ENCODE peak calls at places on chromosomes 13 and 19, in eight cellular contexts. T is body of pancreas, B is ovary, V is AG09309, O is RWPE1, M is H1, A is progenitor cell of endocrine pancreas, R is neural crest cell. Y is an unnamed sample.

GRCh38 chr13:30898721-30899188 is 7.3 kb upstream of the MEDAG start:
- DNase-seq in B (no peak), T (no peak), M (no peak), O (peak), V (peak), R (no peak), A (no peak), Y (no peak)

GRCh38 chr19:51125421-51126075 is 842 bp downstream of the SIGLEC9 start:
- DNase-seq in R (no peak), T (no peak), B (no peak), A (no peak), M (no peak), O (no peak), V (no peak), Y (no peak)

GRCh38 chr13:39510296-39510695 is 92.7 kb downstream of the LHFPL6 start:
- DNase-seq in A (no peak), M (no peak), B (no peak), O (peak), R (no peak), V (no peak), T (no peak), Y (no peak)

GRCh38 chr19:42657551-42657950 is 62.8 kb upstream of the CEACAM8 start:
- DNase-seq in A (no peak), O (no peak), R (no peak), M (no peak), T (no peak), B (no peak), V (no peak), Y (no peak)

GRCh38 chr19:5220866-5221265 is 119.7 kb downstream of the PTPRS start:
- DNase-seq in T (no peak), O (no peak), A (no peak), B (no peak), M (no peak), V (no peak), R (no peak), Y (no peak)

GRCh38 chr19:51742736-51743288 is 8.9 kb downstream of the FPR1 start:
- DNase-seq in A (no peak), T (no peak), V (peak), B (no peak), M (no peak), R (no peak), O (no peak), Y (no peak)

GRCh38 chr13:109381546-109382180 is 404.7 kb downstream of the IRS2 start:
- DNase-seq in V (peak), B (no peak), M (no peak), R (no peak), A (no peak), O (no peak), T (no peak), Y (no peak)

GRCh38 chr13:35630551-35631275 is 154.2 kb upstream of the MAB21L1 start:
- DNase-seq in O (peak), M (no peak), R (no peak), A (no peak), V (peak), B (no peak), T (no peak), Y (no peak)

GRCh38 chr19:45676851-45677263 is 8.8 kb downstream of the GIPR start:
- DNase-seq in T (peak), V (no peak), M (peak), A (no peak), O (no peak), R (no peak), B (no peak), Y (no peak)

GRCh38 chr19:30864460-30865215 is 484.6 kb downstream of the TSHZ3 start:
- DNase-seq in A (no peak), R (no peak), M (no peak), V (no peak), B (no peak), O (no peak), T (no peak), Y (no peak)

GRCh38 chr19:43618921-43619261 is 538 bp downstream of the ZNF428 start:
- DNase-seq in B (no peak), A (no peak), M (no peak), R (peak), V (no peak), T (no peak), O (peak), Y (no peak)

GRCh38 chr13:42474954-42475353 is 99.0 kb upstream of the TNFSF11 start:
- DNase-seq in V (no peak), T (no peak), A (no peak), R (no peak), B (no peak), O (no peak), M (no peak), Y (no peak)

GRCh38 chr19:38519168-38519567 is 85.7 kb downstream of the RYR1 start:
- DNase-seq in V (no peak), M (no peak), A (no peak), B (no peak), O (no peak), R (no peak), T (no peak), Y (no peak)

GRCh38 chr19:46435009-46435408 is 6.3 kb upstream of the PNMA8C start:
- DNase-seq in V (no peak), T (no peak), R (no peak), B (no peak), M (no peak), O (no peak), A (no peak), Y (no peak)

GRCh38 chr13:79405501-79405830 is 589 bp downstream of the RBM26 start:
- DNase-seq in T (no peak), R (no peak), A (no peak), M (no peak), V (no peak), O (peak), B (no peak), Y (no peak)

GRCh38 chr13:110397445-110397844 is 90.4 kb downstream of the COL4A2 start:
- DNase-seq in O (no peak), T (no peak), V (no peak), A (no peak), M (no peak), R (no peak), B (no peak), Y (no peak)

GRCh38 chr19:1223018-1223855 is 14.6 kb downstream of the CBARP start:
- DNase-seq in B (no peak), T (peak), V (no peak), M (peak), O (no peak), A (no peak), R (no peak), Y (no peak)

GRCh38 chr19:38657633-38658222 is 10.3 kb downstream of the ACTN4 start:
- DNase-seq in B (no peak), M (no peak), V (peak), O (peak), A (no peak), T (no peak), R (no peak), Y (no peak)

GRCh38 chr19:13579388-13580060 is 73.2 kb upstream of the CACNA1A start:
- DNase-seq in T (no peak), M (no peak), B (no peak), A (no peak), V (peak), O (no peak), R (no peak), Y (no peak)

GRCh38 chr13:20901668-20902437 is 693 bp downstream of the XPO4 start:
- DNase-seq in O (peak), M (no peak), A (peak), B (no peak), T (peak), V (no peak), R (peak), Y (no peak)

GRCh38 chr19:15025237-15025636 is 24.0 kb upstream of the CASP14 start:
- DNase-seq in O (peak), V (no peak), B (no peak), R (no peak), T (peak), M (no peak), A (no peak), Y (no peak)

GRCh38 chr19:13068064-13068807 is 34.4 kb downstream of the LYL1 start:
- DNase-seq in T (no peak), O (no peak), R (no peak), B (no peak), A (no peak), V (no peak), M (no peak), Y (no peak)

GRCh38 chr19:17886515-17886914 is 14.8 kb downstream of the SLC5A5 start:
- DNase-seq in O (no peak), A (no peak), R (no peak), B (no peak), T (no peak), V (no peak), M (no peak), Y (no peak)

GRCh38 chr19:13173129-13173737 is 23.0 kb downstream of the IER2 start:
- DNase-seq in M (no peak), R (no peak), V (no peak), O (no peak), T (no peak), A (no peak), B (no peak), Y (no peak)

GRCh38 chr19:14437578-14438140 is 4.6 kb downstream of the PKN1 start:
- DNase-seq in V (no peak), M (no peak), O (no peak), R (no peak), A (no peak), T (no peak), B (no peak), Y (no peak)

GRCh38 chr13:32228330-32229041 is 86.7 kb downstream of the ZAR1L start:
- DNase-seq in M (no peak), R (no peak), B (no peak), V (no peak), T (peak), A (no peak), O (peak), Y (no peak)

GRCh38 chr19:30077851-30078355 is 135.9 kb downstream of the URI1 start:
- DNase-seq in A (no peak), O (no peak), M (no peak), B (no peak), R (no peak), T (no peak), V (no peak), Y (no peak)

GRCh38 chr13:98556968-98557591 is 19.8 kb downstream of the STK24 start:
- DNase-seq in A (no peak), R (no peak), T (peak), B (no peak), O (no peak), V (no peak), M (no peak), Y (no peak)

GRCh38 chr13:111491659-111492058 is 171.2 kb downstream of the TEX29 start:
- DNase-seq in V (no peak), R (no peak), O (no peak), M (no peak), B (no peak), T (no peak), A (no peak), Y (peak)

GRCh38 chr19:13366529-13367143 is 139.6 kb downstream of the CACNA1A start:
- DNase-seq in M (peak), A (no peak), B (no peak), T (no peak), O (peak), V (peak), R (peak), Y (no peak)

GRCh38 chr19:18436651-18437478 is 1.1 kb downstream of the ISYNA1 start:
- DNase-seq in B (peak), R (peak), M (peak), A (peak), T (peak), V (no peak), O (no peak), Y (peak)

GRCh38 chr13:26589754-26590153 is 32.3 kb downstream of the WASF3 start:
- DNase-seq in A (no peak), V (no peak), R (no peak), T (peak), B (peak), O (no peak), M (no peak), Y (no peak)

GRCh38 chr19:1294688-1295087 is 9.0 kb downstream of the EFNA2 start:
- DNase-seq in O (no peak), A (no peak), T (no peak), M (no peak), V (no peak), B (no peak), R (no peak), Y (no peak)

GRCh38 chr13:48653074-48654054 is at the start of gene CYSLTR2:
- DNase-seq in T (no peak), O (no peak), B (no peak), V (no peak), R (no peak), M (no peak), A (no peak), Y (no peak)

GRCh38 chr13:93621051-93621450 is 394.4 kb downstream of the GPC6 start:
- DNase-seq in M (no peak), B (no peak), V (no peak), O (no peak), T (no peak), A (no peak), R (no peak), Y (no peak)

GRCh38 chr19:56163097-56163496 is 12.7 kb upstream of the GALP start:
- DNase-seq in O (no peak), R (no peak), T (no peak), A (no peak), V (no peak), B (no peak), M (no peak), Y (no peak)

GRCh38 chr13:74836628-74837027 is 645.3 kb downstream of the TBC1D4 start:
- DNase-seq in M (no peak), T (no peak), V (no peak), O (no peak), A (no peak), R (no peak), B (no peak), Y (no peak)

DNA sequence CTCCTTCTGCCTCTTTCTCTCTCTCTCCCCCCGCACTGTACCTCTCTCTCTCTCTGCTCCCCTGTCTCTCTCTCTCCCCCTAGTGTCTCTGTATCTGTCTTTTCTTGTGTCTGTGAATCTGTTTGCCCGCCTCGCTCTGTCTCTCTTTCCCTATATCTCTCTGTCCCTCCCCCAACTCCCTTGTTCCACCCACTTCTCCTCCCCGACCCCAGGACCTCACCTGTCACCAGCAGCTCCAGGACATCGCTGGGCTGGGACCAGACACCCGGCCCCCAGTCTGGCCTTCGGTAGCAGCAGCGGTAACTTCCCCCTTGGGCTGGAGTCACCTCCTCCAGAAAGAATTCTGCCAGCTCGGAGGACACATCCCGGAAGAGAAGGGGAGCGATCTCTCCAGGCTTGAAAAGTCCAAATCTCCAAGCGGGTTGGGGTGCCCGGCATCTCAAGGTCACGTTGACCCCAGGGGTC is 3.9 kb downstream of the OSCAR start:
- DNase-seq in V (peak), B (peak), T (no peak), M (peak), O (no peak), A (no peak), R (no peak), Y (no peak)
- TF ChIP-seq CTCF in V (peak), B (no peak), T (no peak), M (peak), O (no peak), A (no peak), R (no peak), Y (no peak)

GRCh38 chr13:113220141-113220598 is 10.8 kb downstream of the CUL4A start:
- DNase-seq in B (no peak), M (no peak), T (peak), V (no peak), O (no peak), R (no peak), A (no peak), Y (no peak)

GRCh38 chr13:113216165-113217056 is 7.0 kb downstream of the CUL4A start:
- DNase-seq in T (peak), R (no peak), M (no peak), V (no peak), A (no peak), B (no peak), O (peak), Y (no peak)

GRCh38 chr13:113224486-113224885 is 15.1 kb downstream of the CUL4A start:
- DNase-seq in V (no peak), M (no peak), B (no peak), R (no peak), O (no peak), A (no peak), T (peak), Y (no peak)

GRCh38 chr13:113219311-113219940 is 10.0 kb downstream of the CUL4A start:
- DNase-seq in M (no peak), B (no peak), A (no peak), V (no peak), O (no peak), R (no peak), T (no peak), Y (no peak)

GRCh38 chr13:113220877-113221276 is 11.5 kb downstream of the CUL4A start:
- DNase-seq in B (no peak), O (no peak), M (no peak), T (no peak), A (no peak), R (no peak), V (no peak), Y (no peak)
- TF ChIP-seq CTCF in B (no peak), O (no peak), M (peak), T (no peak), A (no peak), R (peak), V (peak), Y (peak)

GRCh38 chr19:2623743-2624142 is 78.8 kb downstream of the GNG7 start:
- DNase-seq in B (no peak), V (no peak), R (no peak), A (no peak), M (no peak), T (no peak), O (no peak), Y (no peak)

GRCh38 chr19:2627855-2628254 is 74.6 kb downstream of the GNG7 start:
- DNase-seq in O (no peak), M (no peak), A (no peak), V (no peak), B (no peak), R (no peak), T (no peak), Y (no peak)

GRCh38 chr19:2625434-2625833 is 77.1 kb downstream of the GNG7 start:
- DNase-seq in A (no peak), O (no peak), R (no peak), V (no peak), B (no peak), T (no peak), M (no peak), Y (no peak)

GRCh38 chr19:2627319-2627829 is 75.1 kb downstream of the GNG7 start:
- DNase-seq in V (peak), A (no peak), T (peak), O (peak), M (no peak), R (no peak), B (no peak), Y (no peak)

GRCh38 chr19:2624537-2625091 is 77.9 kb downstream of the GNG7 start:
- DNase-seq in A (no peak), M (peak), R (no peak), B (no peak), V (no peak), O (no peak), T (peak), Y (no peak)
- TF ChIP-seq CTCF in A (peak), M (peak), R (peak), B (no peak), V (no peak), O (no peak), T (peak), Y (peak)

DNA sequence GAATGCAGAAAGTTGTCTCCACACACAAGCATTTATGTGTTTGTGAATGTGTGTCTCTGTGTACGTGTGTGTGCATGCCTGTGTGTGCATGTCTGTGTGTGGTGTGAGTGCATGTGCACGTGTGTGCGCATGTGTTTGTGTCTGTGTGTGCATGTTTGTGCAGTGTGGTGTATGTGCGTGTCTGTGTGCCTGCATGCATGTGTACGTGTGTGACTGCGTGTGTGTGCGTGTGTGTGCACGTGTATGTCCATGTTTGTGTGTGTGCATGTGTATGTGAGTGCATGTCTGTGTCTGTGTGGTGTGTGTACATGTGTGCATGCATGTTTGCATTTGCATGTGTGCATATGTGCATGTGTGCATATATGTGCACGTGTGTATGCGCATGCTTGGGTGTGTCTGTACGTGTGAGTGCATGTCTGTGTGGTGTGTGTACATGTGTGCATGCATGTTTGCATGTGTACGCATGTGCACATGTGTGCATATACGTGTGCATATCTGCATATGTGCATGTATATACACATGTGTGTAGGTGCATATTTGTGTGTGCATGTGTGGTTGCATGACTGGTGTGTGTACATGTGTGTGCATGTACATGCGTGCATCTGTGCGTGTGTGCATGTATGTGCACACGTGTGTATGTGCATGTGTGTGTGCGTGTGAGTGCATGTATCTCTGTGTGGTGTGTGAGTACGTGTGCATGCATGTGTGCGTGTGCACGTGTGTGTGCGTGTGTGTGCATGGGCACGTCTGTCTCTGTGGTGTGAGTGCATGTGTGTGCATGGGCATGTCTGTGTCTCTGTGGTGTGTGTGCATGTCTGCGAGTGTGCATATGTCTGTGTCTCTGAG is 8.2 kb upstream of the TMEM255B start:
- DNase-seq in R (no peak), V (no peak), O (no peak), M (no peak), T (no peak), A (no peak), B (no peak), Y (no peak)
- TF ChIP-seq CTCF in R (no peak), V (no peak), O (no peak), M (no peak), T (no peak), A (no peak), B (no peak), Y (no peak)

GRCh38 chr13:54301085-54301484 is 1272.5 kb downstream of the OLFM4 start:
- DNase-seq in V (no peak), R (no peak), A (no peak), M (no peak), T (no peak), O (no peak), B (no peak), Y (no peak)
- TF ChIP-seq CTCF in V (no peak), R (no peak), A (no peak), M (peak), T (no peak), O (no peak), B (no peak), Y (no peak)

DNA sequence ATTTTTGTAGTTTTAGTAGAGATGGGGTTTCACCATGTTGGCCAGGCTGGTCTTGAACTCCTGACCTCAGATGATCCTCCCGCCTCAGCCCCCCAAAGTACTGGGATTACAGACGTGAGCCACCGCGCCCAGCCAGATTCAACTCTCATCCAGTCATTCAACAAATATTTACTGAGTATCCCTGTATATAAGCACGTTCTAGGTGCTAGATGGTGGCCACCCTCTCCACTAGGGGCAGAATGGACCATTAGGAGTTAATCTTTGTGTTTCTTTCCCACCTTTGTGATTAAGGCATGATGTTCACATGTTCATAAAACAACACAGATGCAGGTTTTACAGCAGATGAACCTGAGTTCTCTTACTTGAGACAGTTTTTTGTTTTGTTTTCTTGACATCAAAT is 7.3 kb downstream of the SHKBP1 start:
- DNase-seq in R (no peak), O (no peak), A (no peak), B (no peak), M (no peak), T (no peak), V (no peak), Y (no peak)
- TF ChIP-seq CTCF in R (peak), O (no peak), A (peak), B (no peak), M (peak), T (no peak), V (no peak), Y (peak)

DNA sequence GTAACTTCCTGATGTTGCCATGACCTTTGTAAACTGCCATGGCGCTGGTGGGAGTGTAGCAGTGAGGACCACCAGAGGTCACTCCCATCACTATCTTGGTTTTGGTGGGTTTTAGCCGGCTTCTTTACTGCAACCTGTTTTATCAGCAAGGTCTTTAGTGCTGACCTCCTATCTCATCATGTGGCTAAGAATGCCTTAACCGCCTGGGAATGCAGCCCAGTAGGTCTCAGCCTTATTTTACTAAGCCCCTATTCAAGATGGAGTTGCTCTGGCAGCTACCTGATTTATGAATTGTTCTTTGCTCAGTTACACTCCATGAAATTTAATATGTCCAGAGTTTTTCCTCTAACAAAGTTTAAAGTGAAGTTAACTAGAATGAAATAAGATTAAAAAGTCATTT is 4.6 kb upstream of the EPS15L1 start:
- DNase-seq in R (no peak), M (no peak), A (no peak), B (no peak), O (no peak), V (no peak), T (no peak), Y (no peak)
- TF ChIP-seq CTCF in R (no peak), M (no peak), A (no peak), B (no peak), O (no peak), V (no peak), T (no peak), Y (no peak)